ENCODE peak calls at places on chromosomes 4 and X, in four cellular contexts. W is PC-3, S is HCT116, U is neural progenitor cell. I is an unnamed sample.

GRCh38 chr4:121706595-121707021 is 9.8 kb upstream of the ANXA5 start:
- DNase-seq in W (no peak), S (no peak), U (no peak), I (peak)

GRCh38 chrX:66014560-66014959 is 25.3 kb downstream of the VSIG4 start:
- DNase-seq in W (no peak), S (no peak), U (no peak), I (no peak)

GRCh38 chr4:16938641-16939040 is 40.2 kb upstream of the LDB2 start:
- DNase-seq in W (no peak), S (no peak), U (no peak), I (no peak)

GRCh38 chr4:3682236-3683076 is 83.7 kb upstream of the ADRA2C start:
- DNase-seq in W (no peak), S (no peak), U (no peak), I (no peak)

GRCh38 chrX:56978172-56978571 is 17.2 kb downstream of the SPIN3 start:
- DNase-seq in W (peak), S (peak), U (peak), I (peak)

GRCh38 chr4:46484881-46485280 is 95.0 kb upstream of the GABRA2 start:
- DNase-seq in W (no peak), S (no peak), U (no peak), I (no peak)

GRCh38 chrX:41236629-41237028 is 97.3 kb upstream of the DDX3X start:
- DNase-seq in W (no peak), S (no peak), U (no peak), I (no peak)

GRCh38 chr4:80215449-80216052 is 18.2 kb downstream of the PRDM8 start:
- DNase-seq in W (peak), S (no peak), U (no peak), I (peak)

GRCh38 chr4:177446571-177446970 is 4.3 kb upstream of the AGA start:
- DNase-seq in W (no peak), S (no peak), U (peak), I (no peak)

GRCh38 chr4:109079731-109080130 is 222.7 kb downstream of the COL25A1 start:
- DNase-seq in W (peak), S (no peak), U (no peak), I (no peak)

GRCh38 chr4:139875456-139875855 is 209.8 kb downstream of the MGST2 start:
- DNase-seq in W (no peak), S (no peak), U (peak), I (no peak)

GRCh38 chr4:74364649-74365491 is at the start of gene EREG:
- DNase-seq in W (no peak), S (peak), U (peak), I (peak)

GRCh38 chrX:35244088-35244741 is 301.6 kb downstream of the FAM47B start:
- DNase-seq in W (no peak), S (no peak), U (no peak), I (no peak)

GRCh38 chrX:115892787-115893671 is 277.5 kb upstream of the AGTR2 start:
- DNase-seq in W (peak), S (peak), U (peak), I (peak)

GRCh38 chr4:55795342-55795741 is 24.2 kb upstream of the EXOC1L start:
- DNase-seq in W (no peak), S (no peak), U (no peak), I (no peak)

GRCh38 chr4:139957108-139957464 is 196.9 kb downstream of the MAML3 start:
- DNase-seq in W (no peak), S (no peak), U (no peak), I (no peak)

GRCh38 chr4:25903905-25904747 is 9.9 kb upstream of the SMIM20 start:
- DNase-seq in W (no peak), S (no peak), U (no peak), I (peak)

GRCh38 chr4:186201535-186202230 is 10.3 kb downstream of the CYP4V2 start:
- DNase-seq in W (peak), S (peak), U (peak), I (peak)

GRCh38 chr4:78592104-78592783 is 40.7 kb downstream of the ANXA3 start:
- DNase-seq in W (peak), S (no peak), U (peak), I (peak)

GRCh38 chrX:40550069-40550468 is 30.7 kb upstream of the ATP6AP2 start:
- DNase-seq in W (no peak), S (no peak), U (no peak), I (no peak)

GRCh38 chrX:148310402-148311200 is 189.8 kb upstream of the AFF2 start:
- DNase-seq in W (no peak), S (no peak), U (no peak), I (no peak)

GRCh38 chrX:150569155-150569477 is 695 bp downstream of the MTM1 start:
- DNase-seq in W (peak), S (no peak), U (no peak), I (peak)

GRCh38 chr4:4296283-4296846 is 6.3 kb downstream of the ZBTB49 start:
- DNase-seq in W (no peak), S (no peak), U (no peak), I (no peak)

GRCh38 chr4:6095897-6096296 is 77.7 kb upstream of the C4orf50 start:
- DNase-seq in W (no peak), S (no peak), U (no peak), I (no peak)

GRCh38 chr4:113300384-113301011 is 251.0 kb downstream of the ANK2 start:
- DNase-seq in W (peak), S (peak), U (no peak), I (peak)

GRCh38 chr4:100165809-100166208 is 24.5 kb downstream of the DDIT4L start:
- DNase-seq in W (no peak), S (no peak), U (peak), I (no peak)

GRCh38 chrX:40085086-40085551 is 12.6 kb downstream of the BCOR start:
- DNase-seq in W (peak), S (no peak), U (no peak), I (peak)

GRCh38 chrX:78321809-78322208 is 5.6 kb downstream of the CYSLTR1 start:
- DNase-seq in W (peak), S (no peak), U (no peak), I (no peak)

GRCh38 chrX:19514791-19515614 is at the start of gene MAP3K15:
- DNase-seq in W (peak), S (no peak), U (peak), I (peak)

GRCh38 chrX:41802958-41803357 is 79.0 kb downstream of the GPR82 start:
- DNase-seq in W (no peak), S (no peak), U (peak), I (peak)

GRCh38 chr4:150080335-150080734 is 2.1 kb downstream of the DCLK2 start:
- DNase-seq in W (no peak), S (no peak), U (no peak), I (peak)

GRCh38 chrX:107154787-107155620 is 36.4 kb upstream of the RBM41 start:
- DNase-seq in W (peak), S (no peak), U (no peak), I (peak)

GRCh38 chr4:145315828-145316227 is 135.4 kb upstream of the OTUD4 start:
- DNase-seq in W (no peak), S (no peak), U (no peak), I (peak)

GRCh38 chr4:145316961-145317360 is 136.6 kb upstream of the OTUD4 start:
- DNase-seq in W (no peak), S (no peak), U (no peak), I (no peak)

GRCh38 chr4:145324161-145324560 is 143.8 kb upstream of the OTUD4 start:
- DNase-seq in W (no peak), S (no peak), U (no peak), I (no peak)

DNA sequence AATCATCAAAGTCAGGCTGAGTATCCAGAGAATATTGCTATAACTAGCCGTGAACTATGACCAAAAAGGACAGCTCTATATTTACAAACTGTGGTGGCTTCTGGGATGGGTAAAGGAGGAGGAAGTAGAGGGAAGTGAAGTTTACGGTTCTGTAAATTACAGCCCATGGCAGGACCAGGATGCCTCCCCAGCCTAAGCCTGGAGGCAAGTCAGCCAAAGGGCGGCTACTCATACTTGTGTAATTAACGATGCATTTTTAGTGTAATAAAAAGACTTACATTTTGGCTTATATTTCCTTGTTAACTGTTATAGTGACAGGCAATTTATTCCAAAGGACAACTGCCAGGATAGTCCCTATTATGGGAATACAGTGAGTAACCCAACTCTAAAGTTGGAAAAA is 139.9 kb upstream of the OTUD4 start:
- DNase-seq in W (peak), S (no peak), U (no peak), I (peak)
- TF ChIP-seq EZH2phosphoT487 in W (no peak), S (no peak), U (no peak), I (no peak)

DNA sequence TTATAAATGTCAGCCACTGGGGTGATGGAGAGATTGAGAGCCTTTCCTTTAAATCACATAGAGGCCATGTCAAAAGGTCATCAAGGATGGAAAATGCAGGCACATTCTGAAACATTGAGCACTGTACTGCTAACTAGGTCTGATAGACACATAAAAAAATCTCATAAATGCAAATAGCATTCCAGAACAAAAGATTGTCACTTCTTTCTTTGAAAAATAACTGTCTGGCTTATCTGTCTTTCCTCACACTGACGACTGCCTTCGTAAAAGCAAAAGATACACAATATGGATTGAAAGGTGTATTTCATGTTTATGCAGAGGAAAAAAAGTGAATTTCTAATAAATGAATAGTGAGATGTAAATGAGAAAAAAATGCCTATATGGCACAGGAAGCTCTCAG is 59.9 kb downstream of the PABPC4L start:
- DNase-seq in W (no peak), S (no peak), U (no peak), I (no peak)
- H3K9ac ChIP-seq in W (no peak), S (no peak), U (no peak), I (no peak)

DNA sequence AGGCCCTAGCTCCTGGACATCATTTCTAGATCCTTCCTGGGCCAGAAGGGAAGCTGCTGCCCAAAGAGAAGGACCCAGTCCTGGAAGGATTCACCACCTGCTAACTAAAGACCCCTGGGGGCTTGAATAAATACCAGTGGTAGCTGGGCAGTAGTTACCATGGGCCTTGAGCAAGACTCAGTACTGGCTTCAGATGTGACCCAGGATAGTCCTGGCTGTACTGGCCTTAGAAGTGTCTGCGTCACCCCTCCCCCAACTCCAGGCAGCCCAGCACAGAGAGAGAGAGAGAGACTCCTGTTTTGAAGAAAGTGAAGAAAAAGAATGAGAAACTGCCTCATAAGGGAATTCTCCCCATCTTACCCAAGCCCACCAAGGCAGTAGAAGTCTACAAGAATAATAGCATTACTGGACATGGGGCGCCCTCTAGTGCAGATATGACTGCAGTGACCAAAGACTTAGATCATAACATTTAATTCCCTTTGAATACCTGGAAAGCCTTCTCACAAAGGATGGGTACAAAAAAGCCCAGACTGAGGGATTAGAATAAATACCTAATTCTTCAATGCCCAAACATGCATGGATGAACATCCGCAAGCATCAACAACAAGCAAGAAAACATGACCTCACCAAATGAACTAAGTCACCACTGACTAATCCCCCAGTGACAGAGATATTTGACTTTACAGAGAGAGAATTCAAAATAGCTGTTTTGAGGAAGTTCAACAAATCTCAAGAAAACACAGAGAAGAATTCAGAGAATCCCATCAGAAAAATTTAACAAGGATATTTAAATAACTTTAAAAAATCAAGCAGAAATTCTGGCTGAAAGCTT is 171.8 kb downstream of the HNRNPD start:
- DNase-seq in W (peak), S (peak), U (peak), I (peak)
- TF ChIP-seq EZH2phosphoT487 in W (no peak), S (no peak), U (no peak), I (no peak)

DNA sequence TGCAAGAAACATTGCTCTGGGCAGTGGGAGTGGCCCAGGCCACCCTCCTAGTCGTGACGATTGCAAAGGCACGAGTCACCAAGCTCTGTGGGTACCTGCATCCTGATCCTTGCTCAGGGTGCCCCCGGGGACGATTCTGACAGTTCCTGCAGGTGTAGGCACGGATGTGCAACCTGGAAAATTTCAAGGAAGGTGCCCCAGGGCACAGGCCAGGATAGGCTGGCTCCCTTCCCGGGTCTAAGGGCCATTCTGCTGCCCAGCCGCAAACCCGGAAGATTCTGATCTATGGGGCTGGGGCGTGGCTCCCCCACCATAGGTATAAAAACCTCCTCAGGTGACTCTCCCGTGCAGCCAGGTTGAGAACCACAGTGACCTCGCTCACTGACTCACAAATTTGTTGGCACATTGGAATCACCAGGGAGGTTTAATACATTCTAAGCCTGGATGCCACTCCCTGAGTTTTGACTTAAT is 228.5 kb downstream of the PTTG2 start:
- DNase-seq in W (peak), S (peak), U (no peak), I (peak)
- H3K9ac ChIP-seq in W (peak), S (peak), U (no peak), I (no peak)

GRCh38 chr4:171017596-171017995 is 795.6 kb upstream of the GALNTL6 start:
- DNase-seq in W (no peak), S (no peak), U (no peak), I (no peak)
- TF ChIP-seq EZH2phosphoT487 in W (no peak), S (no peak), U (no peak), I (no peak)

GRCh38 chr4:1081689-1082040 is 31.7 kb downstream of the RNF212 start:
- DNase-seq in W (no peak), S (no peak), U (no peak), I (peak)
- H3K9ac ChIP-seq in W (peak), S (no peak), U (no peak), I (peak)